ENCODE peak calls at places on chromosomes 1 and 21, in seven cellular contexts. One of them, this sample, is unnamed.

GRCh38 chr1:54277451-54278355 is 77.7 kb downstream of the MRPL37 start:
- DNase-seq in GM23338: no peak
- DNase-seq in HCT116: no peak
- DNase-seq in PC-3: no peak
- DNase-seq in hepatocyte: no peak
- DNase-seq in neural progenitor cell: no peak
- DNase-seq in MM.1S: peak
- DNase-seq in this sample: no peak

GRCh38 chr1:11341881-11342552 is 69.0 kb downstream of the UBIAD1 start:
- DNase-seq in GM23338: no peak
- DNase-seq in HCT116: no peak
- DNase-seq in PC-3: no peak
- DNase-seq in hepatocyte: no peak
- DNase-seq in neural progenitor cell: no peak
- DNase-seq in MM.1S: no peak
- DNase-seq in this sample: no peak

GRCh38 chr1:165958306-165958705 is 130.9 kb downstream of the UCK2 start:
- DNase-seq in GM23338: no peak
- DNase-seq in HCT116: no peak
- DNase-seq in PC-3: no peak
- DNase-seq in hepatocyte: no peak
- DNase-seq in neural progenitor cell: no peak
- DNase-seq in MM.1S: no peak
- DNase-seq in this sample: no peak

GRCh38 chr1:191993549-191993948 is 164.7 kb upstream of the RGS18 start:
- DNase-seq in GM23338: peak
- DNase-seq in HCT116: peak
- DNase-seq in PC-3: peak
- DNase-seq in hepatocyte: no peak
- DNase-seq in neural progenitor cell: peak
- DNase-seq in MM.1S: peak
- DNase-seq in this sample: no peak

GRCh38 chr1:44406761-44407429 is 1.8 kb downstream of the RNF220 start:
- DNase-seq in GM23338: peak
- DNase-seq in HCT116: no peak
- DNase-seq in PC-3: no peak
- DNase-seq in hepatocyte: peak
- DNase-seq in neural progenitor cell: peak
- DNase-seq in MM.1S: no peak
- DNase-seq in this sample: peak

GRCh38 chr1:11648732-11649158 is 5.5 kb downstream of the FBXO2 start:
- DNase-seq in GM23338: peak
- DNase-seq in HCT116: no peak
- DNase-seq in PC-3: peak
- DNase-seq in hepatocyte: peak
- DNase-seq in neural progenitor cell: peak
- DNase-seq in MM.1S: no peak
- DNase-seq in this sample: peak

GRCh38 chr1:205250699-205251098 is 23.0 kb downstream of the TMCC2 start:
- DNase-seq in GM23338: no peak
- DNase-seq in HCT116: no peak
- DNase-seq in PC-3: no peak
- DNase-seq in hepatocyte: no peak
- DNase-seq in neural progenitor cell: no peak
- DNase-seq in MM.1S: no peak
- DNase-seq in this sample: no peak

GRCh38 chr1:160711528-160712311 is at the start of gene CD48:
- DNase-seq in GM23338: no peak
- DNase-seq in HCT116: no peak
- DNase-seq in PC-3: no peak
- DNase-seq in hepatocyte: no peak
- DNase-seq in neural progenitor cell: no peak
- DNase-seq in MM.1S: peak
- DNase-seq in this sample: no peak

GRCh38 chr1:94068096-94068830 is 52.7 kb downstream of the ABCA4 start:
- DNase-seq in GM23338: no peak
- DNase-seq in HCT116: peak
- DNase-seq in PC-3: peak
- DNase-seq in hepatocyte: peak
- DNase-seq in neural progenitor cell: no peak
- DNase-seq in MM.1S: no peak
- DNase-seq in this sample: peak

GRCh38 chr1:96362623-96363022 is 359.0 kb upstream of the PTBP2 start:
- DNase-seq in GM23338: no peak
- DNase-seq in HCT116: peak
- DNase-seq in PC-3: peak
- DNase-seq in hepatocyte: peak
- DNase-seq in neural progenitor cell: no peak
- DNase-seq in MM.1S: no peak
- DNase-seq in this sample: peak

GRCh38 chr1:116020668-116021272 is 44.5 kb downstream of the SLC22A15 start:
- DNase-seq in GM23338: peak
- DNase-seq in HCT116: peak
- DNase-seq in PC-3: peak
- DNase-seq in hepatocyte: peak
- DNase-seq in neural progenitor cell: peak
- DNase-seq in MM.1S: peak
- DNase-seq in this sample: peak

GRCh38 chr1:18879791-18880309 is 20.4 kb upstream of the TAS1R2 start:
- DNase-seq in GM23338: no peak
- DNase-seq in HCT116: no peak
- DNase-seq in PC-3: no peak
- DNase-seq in hepatocyte: no peak
- DNase-seq in neural progenitor cell: no peak
- DNase-seq in MM.1S: no peak
- DNase-seq in this sample: no peak

GRCh38 chr1:37071829-37072228 is 37.5 kb upstream of the GRIK3 start:
- DNase-seq in GM23338: no peak
- DNase-seq in HCT116: no peak
- DNase-seq in PC-3: no peak
- DNase-seq in hepatocyte: peak
- DNase-seq in neural progenitor cell: no peak
- DNase-seq in MM.1S: no peak
- DNase-seq in this sample: no peak

GRCh38 chr1:22275626-22276395 is 132.9 kb upstream of the WNT4 start:
- DNase-seq in GM23338: peak
- DNase-seq in HCT116: peak
- DNase-seq in PC-3: peak
- DNase-seq in hepatocyte: peak
- DNase-seq in neural progenitor cell: peak
- DNase-seq in MM.1S: no peak
- DNase-seq in this sample: peak

GRCh38 chr1:155527672-155528071 is 34.9 kb downstream of the ASH1L start:
- DNase-seq in GM23338: no peak
- DNase-seq in HCT116: no peak
- DNase-seq in PC-3: no peak
- DNase-seq in hepatocyte: no peak
- DNase-seq in neural progenitor cell: no peak
- DNase-seq in MM.1S: no peak
- DNase-seq in this sample: no peak

GRCh38 chr1:151832318-151832984 is 849 bp upstream of the RORC start:
- DNase-seq in GM23338: no peak
- DNase-seq in HCT116: no peak
- DNase-seq in PC-3: peak
- DNase-seq in hepatocyte: peak
- DNase-seq in neural progenitor cell: no peak
- DNase-seq in MM.1S: no peak
- DNase-seq in this sample: peak

GRCh38 chr21:41727784-41728763 is 38.8 kb downstream of the RIPK4 start:
- DNase-seq in GM23338: no peak
- DNase-seq in HCT116: no peak
- DNase-seq in PC-3: no peak
- DNase-seq in hepatocyte: no peak
- DNase-seq in neural progenitor cell: no peak
- DNase-seq in MM.1S: no peak
- DNase-seq in this sample: no peak

GRCh38 chr21:41726630-41726969 is 40.3 kb downstream of the RIPK4 start:
- DNase-seq in GM23338: no peak
- DNase-seq in HCT116: no peak
- DNase-seq in PC-3: no peak
- DNase-seq in hepatocyte: no peak
- DNase-seq in neural progenitor cell: no peak
- DNase-seq in MM.1S: no peak
- DNase-seq in this sample: no peak

GRCh38 chr21:41725421-41726021 is 41.3 kb downstream of the RIPK4 start:
- DNase-seq in GM23338: peak
- DNase-seq in HCT116: no peak
- DNase-seq in PC-3: no peak
- DNase-seq in hepatocyte: no peak
- DNase-seq in neural progenitor cell: peak
- DNase-seq in MM.1S: no peak
- DNase-seq in this sample: no peak

GRCh38 chr21:41726970-41727783 is 39.7 kb downstream of the RIPK4 start:
- DNase-seq in GM23338: no peak
- DNase-seq in HCT116: peak
- DNase-seq in PC-3: peak
- DNase-seq in hepatocyte: peak
- DNase-seq in neural progenitor cell: no peak
- DNase-seq in MM.1S: no peak
- DNase-seq in this sample: peak

DNA sequence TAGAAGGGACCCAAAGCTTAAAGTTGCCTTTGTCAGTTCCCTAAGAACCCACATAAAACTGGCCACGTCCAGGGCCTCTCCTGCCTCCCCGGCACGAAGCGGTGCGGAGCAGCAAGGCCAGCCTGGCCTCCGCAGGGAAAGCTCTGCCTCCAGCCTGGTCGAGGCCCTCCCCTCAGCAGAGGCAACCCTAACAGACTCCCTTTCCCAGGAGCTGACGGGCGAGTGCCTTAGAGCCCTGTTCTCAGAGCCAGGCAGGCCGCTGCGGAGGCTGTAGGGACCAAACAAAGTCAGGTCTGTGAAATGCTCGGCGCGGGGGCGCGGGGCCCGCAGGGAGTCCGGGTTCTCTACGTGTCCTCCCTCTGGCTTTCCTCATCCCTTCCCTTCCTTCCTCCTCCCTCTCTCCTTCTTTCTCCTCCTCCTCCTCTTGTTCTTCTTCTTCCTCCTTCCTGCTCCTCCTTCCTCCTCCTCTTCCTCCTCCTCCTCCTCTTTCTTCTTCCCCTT is 40.7 kb downstream of the RIPK4 start:
- DNase-seq in GM23338: peak
- DNase-seq in HCT116: no peak
- DNase-seq in PC-3: no peak
- DNase-seq in hepatocyte: no peak
- DNase-seq in neural progenitor cell: peak
- DNase-seq in MM.1S: no peak
- DNase-seq in this sample: no peak
- TF ChIP-seq EZH2 in GM23338: no peak
- TF ChIP-seq EZH2 in HCT116: no peak
- TF ChIP-seq EZH2 in PC-3: no peak
- TF ChIP-seq EZH2 in hepatocyte: no peak
- TF ChIP-seq EZH2 in neural progenitor cell: no peak
- TF ChIP-seq EZH2 in MM.1S: no peak
- TF ChIP-seq EZH2 in this sample: no peak

DNA sequence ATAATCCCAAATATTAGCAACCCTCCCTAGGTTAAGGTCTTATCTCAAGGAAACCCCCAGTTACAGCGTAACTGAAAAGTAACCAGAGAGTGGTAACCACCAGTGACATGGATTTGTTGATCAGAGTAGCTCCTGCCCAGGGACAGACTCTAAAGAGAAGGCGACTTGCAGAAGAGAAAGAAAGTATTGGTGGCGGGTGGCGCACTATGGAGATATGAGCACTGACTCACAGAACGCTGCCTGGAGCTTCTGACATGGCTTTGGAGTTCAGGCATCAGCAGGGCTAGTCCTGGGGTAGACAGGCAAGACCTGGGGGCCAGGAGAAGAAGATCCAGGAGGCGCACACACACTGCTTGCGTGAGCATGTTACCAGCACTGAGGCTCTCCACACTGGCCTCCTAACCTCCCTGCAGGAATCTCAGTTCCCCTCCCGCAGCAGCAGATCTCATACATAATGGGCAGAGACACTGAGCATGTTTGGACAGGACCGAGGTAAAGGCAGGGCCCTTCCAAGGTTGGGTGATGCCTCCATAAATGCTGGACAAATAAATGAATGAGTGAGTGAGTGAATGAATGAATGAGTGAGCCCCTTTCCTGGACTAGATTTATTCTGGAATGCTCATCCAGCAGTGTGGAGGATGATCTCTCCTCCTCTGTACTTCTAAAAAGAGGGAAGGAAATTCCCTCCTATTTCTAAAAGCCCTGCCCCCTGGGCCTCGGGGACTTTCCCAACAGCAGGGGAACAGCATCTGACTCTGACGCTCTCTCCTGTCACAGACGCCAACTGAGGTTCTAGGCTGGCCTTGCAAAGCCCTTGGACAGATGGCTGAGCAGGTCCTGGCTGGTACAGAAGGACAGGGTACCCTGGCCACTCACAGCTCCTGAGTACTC is 175.5 kb downstream of the CLIC6 start:
- DNase-seq in GM23338: no peak
- DNase-seq in HCT116: no peak
- DNase-seq in PC-3: no peak
- DNase-seq in hepatocyte: no peak
- DNase-seq in neural progenitor cell: no peak
- DNase-seq in MM.1S: no peak
- DNase-seq in this sample: peak
- H2AFZ ChIP-seq in GM23338: no peak
- H2AFZ ChIP-seq in HCT116: no peak
- H2AFZ ChIP-seq in PC-3: no peak
- H2AFZ ChIP-seq in hepatocyte: no peak
- H2AFZ ChIP-seq in neural progenitor cell: no peak
- H2AFZ ChIP-seq in MM.1S: no peak
- H2AFZ ChIP-seq in this sample: no peak

GRCh38 chr1:5887436-5888290 is 104.6 kb downstream of the NPHP4 start:
- DNase-seq in GM23338: no peak
- DNase-seq in HCT116: no peak
- DNase-seq in PC-3: no peak
- DNase-seq in hepatocyte: no peak
- DNase-seq in neural progenitor cell: no peak
- DNase-seq in MM.1S: no peak
- DNase-seq in this sample: no peak
- TF ChIP-seq EZH2phosphoT487 in GM23338: no peak
- TF ChIP-seq EZH2phosphoT487 in HCT116: no peak
- TF ChIP-seq EZH2phosphoT487 in PC-3: no peak
- TF ChIP-seq EZH2phosphoT487 in hepatocyte: no peak
- TF ChIP-seq EZH2phosphoT487 in neural progenitor cell: no peak
- TF ChIP-seq EZH2phosphoT487 in MM.1S: no peak
- TF ChIP-seq EZH2phosphoT487 in this sample: no peak

GRCh38 chr1:226134170-226135058 is 52.1 kb downstream of the ACBD3 start:
- DNase-seq in GM23338: no peak
- DNase-seq in HCT116: no peak
- DNase-seq in PC-3: no peak
- DNase-seq in hepatocyte: no peak
- DNase-seq in neural progenitor cell: no peak
- DNase-seq in MM.1S: no peak
- DNase-seq in this sample: no peak

GRCh38 chr1:226132731-226133503 is 53.6 kb downstream of the ACBD3 start:
- DNase-seq in GM23338: no peak
- DNase-seq in HCT116: no peak
- DNase-seq in PC-3: peak
- DNase-seq in hepatocyte: no peak
- DNase-seq in neural progenitor cell: no peak
- DNase-seq in MM.1S: no peak
- DNase-seq in this sample: peak

GRCh38 chr1:226133504-226134123 is 52.9 kb downstream of the ACBD3 start:
- DNase-seq in GM23338: no peak
- DNase-seq in HCT116: no peak
- DNase-seq in PC-3: no peak
- DNase-seq in hepatocyte: no peak
- DNase-seq in neural progenitor cell: no peak
- DNase-seq in MM.1S: no peak
- DNase-seq in this sample: no peak

GRCh38 chr1:226135709-226136108 is 50.8 kb downstream of the ACBD3 start:
- DNase-seq in GM23338: peak
- DNase-seq in HCT116: no peak
- DNase-seq in PC-3: no peak
- DNase-seq in hepatocyte: no peak
- DNase-seq in neural progenitor cell: peak
- DNase-seq in MM.1S: no peak
- DNase-seq in this sample: no peak

GRCh38 chr1:226135059-226135651 is 51.4 kb downstream of the ACBD3 start:
- DNase-seq in GM23338: no peak
- DNase-seq in HCT116: no peak
- DNase-seq in PC-3: no peak
- DNase-seq in hepatocyte: peak
- DNase-seq in neural progenitor cell: no peak
- DNase-seq in MM.1S: no peak
- DNase-seq in this sample: no peak
- TF ChIP-seq EZH2 in GM23338: no peak
- TF ChIP-seq EZH2 in HCT116: no peak
- TF ChIP-seq EZH2 in PC-3: no peak
- TF ChIP-seq EZH2 in hepatocyte: no peak
- TF ChIP-seq EZH2 in neural progenitor cell: no peak
- TF ChIP-seq EZH2 in MM.1S: no peak
- TF ChIP-seq EZH2 in this sample: no peak

This sample was measured in GM23248.